ENCODE peak calls at places on chromosomes 4 and X, in eight cellular contexts. A is lower lobe of right lung, X is fibroblast of mammary gland, W is HFF-Myc, C is astrocyte, F is astrocyte of the cerebellum, G is breast epithelium, U is transverse colon. O is an unnamed sample.

GRCh38 chr4:170662250-170662649 is 572.5 kb upstream of the AADAT start:
- DNase-seq in A (no peak), U (no peak), X (no peak), F (no peak), W (no peak), C (no peak), G (no peak), O (no peak)

GRCh38 chr4:82422616-82423015 is 7.6 kb downstream of the HNRNPDL start:
- DNase-seq in X (no peak), A (no peak), G (no peak), C (no peak), W (no peak), F (no peak), U (no peak), O (no peak)

GRCh38 chr4:31674313-31674947 is 954.3 kb downstream of the PCDH7 start:
- DNase-seq in W (no peak), A (no peak), X (peak; percentile 22), C (no peak), G (no peak), U (no peak), F (no peak), O (no peak)

GRCh38 chr4:26431461-26432165 is 58.7 kb downstream of the CCKAR start:
- DNase-seq in C (no peak), G (no peak), W (no peak), X (no peak), A (no peak), F (no peak), U (no peak), O (no peak)

GRCh38 chr4:3697033-3697432 is 69.2 kb upstream of the ADRA2C start:
- DNase-seq in X (no peak), G (no peak), W (no peak), F (no peak), A (no peak), C (no peak), U (no peak), O (no peak)

GRCh38 chrX:149504226-149504914 is 736 bp downstream of the IDS start:
- DNase-seq in X (peak; percentile 9), A (peak; percentile 50), C (no peak), W (no peak), G (no peak), F (no peak), U (peak; percentile 37), O (peak; percentile 12)

GRCh38 chr4:89197920-89198319 is 86.6 kb downstream of the TIGD2 start:
- DNase-seq in F (no peak), U (no peak), C (no peak), G (no peak), A (no peak), X (no peak), W (no peak), O (no peak)

GRCh38 chr4:1869530-1870327 is 1.5 kb upstream of the NSD2 start:
- DNase-seq in A (no peak), G (no peak), X (no peak), W (no peak), C (no peak), F (no peak), U (no peak), O (no peak)

GRCh38 chr4:183968502-183968901 is 63.4 kb downstream of the STOX2 start:
- DNase-seq in U (no peak), F (no peak), C (no peak), A (no peak), X (no peak), G (no peak), W (no peak), O (no peak)

GRCh38 chr4:88880501-88881226 is 176.3 kb downstream of the FAM13A start:
- DNase-seq in W (no peak), G (no peak), U (no peak), A (no peak), F (no peak), C (no peak), X (no peak), O (no peak)

GRCh38 chrX:42219231-42219630 is 295.9 kb upstream of the CASK start:
- DNase-seq in U (no peak), W (no peak), A (no peak), F (no peak), G (no peak), C (peak; percentile 1), X (no peak), O (peak; percentile 11)

GRCh38 chrX:74535211-74535621 is 79.2 kb downstream of the RLIM start:
- DNase-seq in W (peak; percentile 40), A (no peak), C (peak; percentile 45), F (peak; percentile 42), X (peak; percentile 68), U (peak; percentile 12), G (no peak), O (peak; percentile 70)

GRCh38 chr4:1795304-1796195 is 2.5 kb downstream of the FGFR3 start:
- DNase-seq in U (peak; percentile 77), F (no peak), W (no peak), G (no peak), C (no peak), A (no peak), X (no peak), O (no peak)

GRCh38 chr4:98619197-98619596 is 39.2 kb downstream of the TSPAN5 start:
- DNase-seq in G (no peak), U (no peak), A (no peak), C (no peak), X (no peak), F (no peak), W (no peak), O (no peak)

GRCh38 chrX:111728096-111728495 is 47.1 kb downstream of the ALG13 start:
- DNase-seq in U (no peak), X (peak; percentile 2), A (no peak), C (peak; percentile 33), G (no peak), W (no peak), F (no peak), O (peak; percentile 53)

GRCh38 chrX:43655961-43656494 is at the start of gene MAOA:
- DNase-seq in C (no peak), G (peak; percentile 54), A (peak; percentile 92), F (no peak), X (peak; percentile 51), W (no peak), U (peak; percentile 88), O (no peak)

GRCh38 chrX:43655151-43655676 is 885 bp upstream of the MAOA start:
- DNase-seq in C (peak; percentile 23), U (peak; percentile 34), W (no peak), F (no peak), A (peak; percentile 63), X (peak; percentile 44), G (peak; percentile 52), O (peak; percentile 10)

DNA sequence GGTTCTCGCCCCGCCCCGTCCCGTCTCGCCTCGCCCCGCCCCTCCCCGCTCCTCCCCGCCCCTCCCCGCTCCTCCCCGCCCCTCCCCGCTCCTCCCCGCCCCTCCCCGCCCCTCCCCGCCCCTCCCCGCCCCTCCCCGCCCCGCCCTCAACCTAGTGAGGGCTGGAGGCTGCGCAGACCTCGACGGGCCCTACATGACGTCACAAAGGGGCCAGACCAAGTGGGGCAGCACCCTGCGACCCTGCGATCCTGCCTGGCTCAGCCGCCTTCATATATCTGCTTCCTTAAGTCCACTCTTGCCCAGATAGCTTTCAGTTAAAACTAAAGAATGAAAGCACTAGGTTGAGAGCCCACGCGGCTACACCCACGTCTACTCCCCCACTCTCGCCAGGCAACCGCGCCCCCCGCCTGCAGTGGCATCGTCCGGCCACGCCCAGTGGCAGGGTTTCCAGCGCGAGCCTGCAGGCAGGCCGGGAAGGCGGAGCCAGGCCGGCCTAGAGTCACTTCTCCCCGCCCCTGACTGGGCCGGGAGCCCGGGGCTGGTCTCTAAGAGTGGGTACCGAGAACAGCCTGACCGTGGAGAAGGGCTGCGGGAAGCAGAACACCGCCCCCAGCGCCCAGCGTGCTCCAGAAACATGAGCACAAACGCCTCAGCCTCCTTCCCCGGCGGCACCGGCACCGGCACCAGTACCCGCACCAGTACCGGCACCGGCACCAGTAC is 1.5 kb upstream of the MAOA start:
- DNase-seq in W (peak; percentile 11), F (peak; percentile 76), U (peak; percentile 93), G (peak; percentile 87), X (peak; percentile 90), C (peak; percentile 77), A (peak; percentile 95), O (peak; percentile 84)
- TF ChIP-seq CTCF in W (no peak), F (peak; percentile 27), U (peak; percentile 21), G (no peak), X (no peak), C (no peak), A (peak; percentile 40), O (peak; percentile 17)

GRCh38 chr4:159252491-159252890 is 149.6 kb downstream of the RAPGEF2 start:
- DNase-seq in C (no peak), G (no peak), F (no peak), U (no peak), X (no peak), W (no peak), A (no peak), O (no peak)

GRCh38 chr4:159250751-159251325 is 148.0 kb downstream of the RAPGEF2 start:
- DNase-seq in F (no peak), C (no peak), W (no peak), X (no peak), U (no peak), G (no peak), A (no peak), O (no peak)

GRCh38 chr4:159248383-159249178 is 145.7 kb downstream of the RAPGEF2 start:
- DNase-seq in G (no peak), U (no peak), X (peak; percentile 92), F (peak; percentile 27), W (no peak), C (peak; percentile 56), A (no peak), O (peak; percentile 84)
- H3K4me3 ChIP-seq in G (peak overlapping the region; percentile 3), U (no peak overlapping the region), X (peak overlapping the region; percentile 31), F (no peak overlapping the region), W (no peak overlapping the region), C (peak overlapping the region; percentile 2), A (no peak overlapping the region), O (peak overlapping the region; percentile 50)

DNA sequence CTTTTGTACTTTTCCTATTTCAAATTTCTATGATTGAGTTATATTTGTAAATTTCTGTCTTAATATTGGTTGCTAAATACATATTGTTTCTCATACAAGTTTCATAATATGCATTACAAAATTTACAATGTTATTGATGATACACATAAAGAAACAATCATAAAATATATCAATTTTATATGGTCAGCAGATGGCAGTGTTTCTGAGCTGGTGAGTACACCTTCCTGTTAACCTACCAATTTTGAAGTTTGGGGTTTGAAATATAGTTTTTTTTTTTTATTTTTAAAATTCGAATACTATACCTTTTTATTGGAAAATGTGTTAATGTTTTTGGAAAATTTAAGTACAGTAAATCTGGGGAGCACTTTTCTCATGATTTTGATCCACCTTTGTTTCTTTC is 1953.1 kb upstream of the ADGRL3 start:
- DNase-seq in A (no peak), X (no peak), G (no peak), U (no peak), C (no peak), W (no peak), F (no peak), O (no peak)
- TF ChIP-seq CTCF in A (peak; percentile 9), X (no peak), G (no peak), U (no peak), C (peak; percentile 20), W (no peak), F (peak; percentile 23), O (no peak)

GRCh38 chr4:113312529-113312928 is 263.1 kb downstream of the ANK2 start:
- DNase-seq in W (no peak), G (no peak), X (no peak), U (no peak), C (no peak), F (no peak), A (no peak), O (no peak)

GRCh38 chr4:113311047-113311446 is 261.6 kb downstream of the ANK2 start:
- DNase-seq in G (no peak), F (no peak), C (no peak), A (no peak), X (peak; percentile 21), U (no peak), W (no peak), O (no peak)

GRCh38 chr4:113317523-113317922 is 268.1 kb downstream of the ANK2 start:
- DNase-seq in G (no peak), W (no peak), C (no peak), A (no peak), U (no peak), F (no peak), X (no peak), O (no peak)

GRCh38 chr4:113316879-113317278 is 267.4 kb downstream of the ANK2 start:
- DNase-seq in C (peak; percentile 20), G (no peak), W (no peak), A (no peak), F (no peak), X (peak; percentile 5), U (no peak), O (no peak)
- H3K4me3 ChIP-seq in C (no peak overlapping the region), G (no peak overlapping the region), W (no peak overlapping the region), A (no peak overlapping the region), F (no peak overlapping the region), X (no peak overlapping the region), U (no peak overlapping the region), O (no peak overlapping the region)